ENCODE peak calls at places on chromosomes 5 and 9, in seven cellular contexts. One of them, this sample, is unnamed.

GRCh38 chr9:88540364-88540763 is 5.4 kb downstream of the NXNL2 start:
- DNase-seq in CD8-positive, alpha-beta T cell: no peak
- DNase-seq in HCT116: no peak
- DNase-seq in esophagus squamous epithelium: no peak
- DNase-seq in progenitor cell of endocrine pancreas: no peak
- DNase-seq in dorsolateral prefrontal cortex: no peak
- DNase-seq in Calu3: no peak
- DNase-seq in this sample: no peak

GRCh38 chr5:178104492-178104891 is 8.8 kb upstream of the N4BP3 start:
- DNase-seq in CD8-positive, alpha-beta T cell: no peak
- DNase-seq in HCT116: no peak
- DNase-seq in esophagus squamous epithelium: no peak
- DNase-seq in progenitor cell of endocrine pancreas: no peak
- DNase-seq in dorsolateral prefrontal cortex: no peak
- DNase-seq in Calu3: peak; percentile 72
- DNase-seq in this sample: no peak

GRCh38 chr5:40681351-40682311 is 1.9 kb downstream of the PTGER4 start:
- DNase-seq in CD8-positive, alpha-beta T cell: no peak
- DNase-seq in HCT116: no peak
- DNase-seq in esophagus squamous epithelium: peak; percentile 17
- DNase-seq in progenitor cell of endocrine pancreas: no peak
- DNase-seq in dorsolateral prefrontal cortex: no peak
- DNase-seq in Calu3: peak; percentile 36
- DNase-seq in this sample: peak; percentile 55

GRCh38 chr5:143390941-143391340 is 12.5 kb downstream of the NR3C1 start:
- DNase-seq in CD8-positive, alpha-beta T cell: no peak
- DNase-seq in HCT116: no peak
- DNase-seq in esophagus squamous epithelium: no peak
- DNase-seq in progenitor cell of endocrine pancreas: no peak
- DNase-seq in dorsolateral prefrontal cortex: no peak
- DNase-seq in Calu3: no peak
- DNase-seq in this sample: no peak

GRCh38 chr9:133226219-133227171 is 17.4 kb upstream of the OBP2B start:
- DNase-seq in CD8-positive, alpha-beta T cell: no peak
- DNase-seq in HCT116: no peak
- DNase-seq in esophagus squamous epithelium: no peak
- DNase-seq in progenitor cell of endocrine pancreas: no peak
- DNase-seq in dorsolateral prefrontal cortex: no peak
- DNase-seq in Calu3: no peak
- DNase-seq in this sample: no peak

GRCh38 chr9:15642369-15642962 is 89.6 kb downstream of the CCDC171 start:
- DNase-seq in CD8-positive, alpha-beta T cell: no peak
- DNase-seq in HCT116: peak; percentile 43
- DNase-seq in esophagus squamous epithelium: no peak
- DNase-seq in progenitor cell of endocrine pancreas: no peak
- DNase-seq in dorsolateral prefrontal cortex: no peak
- DNase-seq in Calu3: no peak
- DNase-seq in this sample: no peak

GRCh38 chr9:268616-269015 is 54.0 kb downstream of the DOCK8 start:
- DNase-seq in CD8-positive, alpha-beta T cell: no peak
- DNase-seq in HCT116: no peak
- DNase-seq in esophagus squamous epithelium: no peak
- DNase-seq in progenitor cell of endocrine pancreas: no peak
- DNase-seq in dorsolateral prefrontal cortex: no peak
- DNase-seq in Calu3: no peak
- DNase-seq in this sample: no peak

GRCh38 chr5:33369470-33370134 is 71.2 kb upstream of the TARS1 start:
- DNase-seq in CD8-positive, alpha-beta T cell: no peak
- DNase-seq in HCT116: no peak
- DNase-seq in esophagus squamous epithelium: no peak
- DNase-seq in progenitor cell of endocrine pancreas: no peak
- DNase-seq in dorsolateral prefrontal cortex: no peak
- DNase-seq in Calu3: no peak
- DNase-seq in this sample: no peak

GRCh38 chr5:177320879-177321278 is 9.2 kb upstream of the MXD3 start:
- DNase-seq in CD8-positive, alpha-beta T cell: no peak
- DNase-seq in HCT116: no peak
- DNase-seq in esophagus squamous epithelium: no peak
- DNase-seq in progenitor cell of endocrine pancreas: no peak
- DNase-seq in dorsolateral prefrontal cortex: no peak
- DNase-seq in Calu3: no peak
- DNase-seq in this sample: no peak

GRCh38 chr9:132833451-132834130 is 44.5 kb downstream of the AK8 start:
- DNase-seq in CD8-positive, alpha-beta T cell: no peak
- DNase-seq in HCT116: no peak
- DNase-seq in esophagus squamous epithelium: no peak
- DNase-seq in progenitor cell of endocrine pancreas: no peak
- DNase-seq in dorsolateral prefrontal cortex: no peak
- DNase-seq in Calu3: no peak
- DNase-seq in this sample: no peak

GRCh38 chr9:135586601-135587109 is 25.1 kb downstream of the PAEP start:
- DNase-seq in CD8-positive, alpha-beta T cell: no peak
- DNase-seq in HCT116: no peak
- DNase-seq in esophagus squamous epithelium: no peak
- DNase-seq in progenitor cell of endocrine pancreas: no peak
- DNase-seq in dorsolateral prefrontal cortex: no peak
- DNase-seq in Calu3: no peak
- DNase-seq in this sample: no peak

GRCh38 chr9:21811914-21812313 is 9.5 kb downstream of the MTAP start:
- DNase-seq in CD8-positive, alpha-beta T cell: no peak
- DNase-seq in HCT116: no peak
- DNase-seq in esophagus squamous epithelium: no peak
- DNase-seq in progenitor cell of endocrine pancreas: no peak
- DNase-seq in dorsolateral prefrontal cortex: no peak
- DNase-seq in Calu3: no peak
- DNase-seq in this sample: no peak

DNA sequence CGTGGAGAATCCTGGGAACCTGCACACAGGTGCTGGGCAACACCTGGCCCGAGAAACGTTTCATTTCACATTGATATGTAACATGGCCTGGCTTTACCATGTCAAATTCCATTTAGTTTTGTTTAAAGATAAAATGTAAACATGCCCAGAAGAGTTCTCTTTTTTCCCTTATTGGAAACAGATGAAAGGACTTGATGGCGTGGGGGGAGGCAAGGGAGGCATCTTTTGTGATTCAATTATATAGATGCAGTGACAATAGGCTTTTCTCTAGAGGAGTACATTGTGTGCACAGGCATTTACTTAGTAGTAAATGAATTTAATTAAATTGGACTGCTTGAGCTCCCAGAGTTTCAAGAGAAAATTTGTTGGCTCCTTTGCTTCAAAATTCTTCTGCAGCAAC is 254.2 kb upstream of the NFIL3 start:
- DNase-seq in CD8-positive, alpha-beta T cell: no peak
- DNase-seq in HCT116: no peak
- DNase-seq in esophagus squamous epithelium: no peak
- DNase-seq in progenitor cell of endocrine pancreas: no peak
- DNase-seq in dorsolateral prefrontal cortex: no peak
- DNase-seq in Calu3: no peak
- DNase-seq in this sample: no peak
- TF ChIP-seq CTCF in CD8-positive, alpha-beta T cell: no peak
- TF ChIP-seq CTCF in HCT116: no peak
- TF ChIP-seq CTCF in esophagus squamous epithelium: no peak
- TF ChIP-seq CTCF in progenitor cell of endocrine pancreas: no peak
- TF ChIP-seq CTCF in dorsolateral prefrontal cortex: no peak
- TF ChIP-seq CTCF in Calu3: no peak
- TF ChIP-seq CTCF in this sample: no peak

GRCh38 chr5:97726106-97726505 is 543.1 kb upstream of the RIOK2 start:
- DNase-seq in CD8-positive, alpha-beta T cell: no peak
- DNase-seq in HCT116: no peak
- DNase-seq in esophagus squamous epithelium: no peak
- DNase-seq in progenitor cell of endocrine pancreas: no peak
- DNase-seq in dorsolateral prefrontal cortex: no peak
- DNase-seq in Calu3: no peak
- DNase-seq in this sample: no peak
- TF ChIP-seq CTCF in CD8-positive, alpha-beta T cell: no peak
- TF ChIP-seq CTCF in HCT116: no peak
- TF ChIP-seq CTCF in esophagus squamous epithelium: no peak
- TF ChIP-seq CTCF in progenitor cell of endocrine pancreas: peak; percentile 23
- TF ChIP-seq CTCF in dorsolateral prefrontal cortex: no peak
- TF ChIP-seq CTCF in Calu3: no peak
- TF ChIP-seq CTCF in this sample: no peak

DNA sequence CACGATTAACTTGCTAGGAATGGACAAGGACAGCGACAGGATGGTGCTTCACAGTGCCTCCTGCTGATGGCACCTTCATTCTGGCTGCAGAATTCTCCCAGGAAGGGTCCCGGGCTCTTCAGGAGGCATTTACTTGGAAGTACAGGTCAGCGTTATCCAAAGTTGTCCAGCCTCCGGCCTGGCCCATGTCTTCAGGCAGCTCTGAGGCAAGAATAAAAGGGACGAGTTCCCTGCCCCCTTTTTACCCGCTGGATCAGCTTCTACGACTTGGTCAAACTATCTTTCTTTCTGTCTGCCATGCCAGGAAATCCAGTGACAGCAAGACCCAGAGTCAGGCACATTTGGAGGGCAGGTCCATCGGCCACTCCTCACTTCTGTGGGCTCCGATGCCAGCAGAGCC is 23.4 kb upstream of the GABBR2 start:
- DNase-seq in CD8-positive, alpha-beta T cell: no peak
- DNase-seq in HCT116: no peak
- DNase-seq in esophagus squamous epithelium: no peak
- DNase-seq in progenitor cell of endocrine pancreas: no peak
- DNase-seq in dorsolateral prefrontal cortex: no peak
- DNase-seq in Calu3: no peak
- DNase-seq in this sample: no peak
- TF ChIP-seq CTCF in CD8-positive, alpha-beta T cell: no peak
- TF ChIP-seq CTCF in HCT116: no peak
- TF ChIP-seq CTCF in esophagus squamous epithelium: no peak
- TF ChIP-seq CTCF in progenitor cell of endocrine pancreas: no peak
- TF ChIP-seq CTCF in dorsolateral prefrontal cortex: no peak
- TF ChIP-seq CTCF in Calu3: no peak
- TF ChIP-seq CTCF in this sample: no peak

GRCh38 chr5:78224358-78224757 is 70.1 kb downstream of the AP3B1 start:
- DNase-seq in CD8-positive, alpha-beta T cell: no peak
- DNase-seq in HCT116: no peak
- DNase-seq in esophagus squamous epithelium: no peak
- DNase-seq in progenitor cell of endocrine pancreas: no peak
- DNase-seq in dorsolateral prefrontal cortex: no peak
- DNase-seq in Calu3: no peak
- DNase-seq in this sample: no peak

GRCh38 chr5:78221467-78221866 is 73.0 kb downstream of the AP3B1 start:
- DNase-seq in CD8-positive, alpha-beta T cell: no peak
- DNase-seq in HCT116: no peak
- DNase-seq in esophagus squamous epithelium: no peak
- DNase-seq in progenitor cell of endocrine pancreas: no peak
- DNase-seq in dorsolateral prefrontal cortex: no peak
- DNase-seq in Calu3: no peak
- DNase-seq in this sample: no peak

DNA sequence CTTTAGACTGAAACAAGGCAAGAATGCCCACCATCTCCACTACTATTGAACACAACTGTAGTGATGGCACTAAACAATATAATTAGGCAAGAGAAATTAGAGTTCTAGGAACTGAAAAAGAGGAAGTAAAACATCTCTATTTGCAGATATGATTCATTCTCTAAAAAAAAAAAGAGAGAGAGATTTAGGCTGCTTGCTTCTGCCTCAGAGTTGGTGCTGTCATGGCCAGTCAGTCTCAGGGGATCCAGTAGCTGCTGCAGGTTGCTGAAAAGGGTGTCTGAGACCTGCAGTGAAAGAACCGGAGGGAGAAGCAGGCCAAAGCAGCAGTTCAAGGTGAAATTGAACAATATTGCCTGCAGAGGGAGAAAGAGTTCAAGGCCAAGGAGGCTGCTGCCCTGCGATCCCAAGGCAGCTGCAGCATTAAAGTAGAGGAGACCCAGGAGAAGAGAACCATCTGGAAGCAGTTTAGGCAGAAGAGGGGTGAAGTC is 72.5 kb downstream of the AP3B1 start:
- DNase-seq in CD8-positive, alpha-beta T cell: no peak
- DNase-seq in HCT116: no peak
- DNase-seq in esophagus squamous epithelium: no peak
- DNase-seq in progenitor cell of endocrine pancreas: no peak
- DNase-seq in dorsolateral prefrontal cortex: no peak
- DNase-seq in Calu3: peak; percentile 30
- DNase-seq in this sample: peak; percentile 47
- TF ChIP-seq CTCF in CD8-positive, alpha-beta T cell: no peak
- TF ChIP-seq CTCF in HCT116: no peak
- TF ChIP-seq CTCF in esophagus squamous epithelium: no peak
- TF ChIP-seq CTCF in progenitor cell of endocrine pancreas: no peak
- TF ChIP-seq CTCF in dorsolateral prefrontal cortex: no peak
- TF ChIP-seq CTCF in Calu3: peak; percentile 51
- TF ChIP-seq CTCF in this sample: no peak

DNA sequence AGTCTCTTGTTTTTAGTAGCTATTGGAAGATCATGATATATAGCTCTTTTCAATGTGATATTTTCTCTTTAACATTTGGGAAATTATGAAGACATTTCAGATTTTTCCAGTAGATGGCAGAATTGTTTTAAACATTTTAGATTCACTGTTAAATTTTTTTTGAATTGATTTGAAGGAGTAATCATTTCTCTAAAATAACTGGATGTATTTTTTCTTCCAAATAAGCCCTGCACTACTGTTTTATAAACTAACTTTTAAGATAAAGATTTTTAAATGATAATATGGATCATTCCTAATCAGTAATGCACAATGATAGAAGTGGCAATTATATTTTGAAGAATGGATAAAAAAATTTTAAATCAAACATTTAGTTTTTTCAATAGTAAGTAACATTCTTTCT is 14.2 kb downstream of the NDUFAF2 start:
- DNase-seq in CD8-positive, alpha-beta T cell: no peak
- DNase-seq in HCT116: peak; percentile 21
- DNase-seq in esophagus squamous epithelium: no peak
- DNase-seq in progenitor cell of endocrine pancreas: no peak
- DNase-seq in dorsolateral prefrontal cortex: no peak
- DNase-seq in Calu3: no peak
- DNase-seq in this sample: no peak
- TF ChIP-seq CTCF in CD8-positive, alpha-beta T cell: peak; percentile 61
- TF ChIP-seq CTCF in HCT116: peak; percentile 24
- TF ChIP-seq CTCF in esophagus squamous epithelium: no peak
- TF ChIP-seq CTCF in progenitor cell of endocrine pancreas: peak; percentile 45
- TF ChIP-seq CTCF in dorsolateral prefrontal cortex: peak; percentile 57
- TF ChIP-seq CTCF in Calu3: no peak
- TF ChIP-seq CTCF in this sample: no peak

DNA sequence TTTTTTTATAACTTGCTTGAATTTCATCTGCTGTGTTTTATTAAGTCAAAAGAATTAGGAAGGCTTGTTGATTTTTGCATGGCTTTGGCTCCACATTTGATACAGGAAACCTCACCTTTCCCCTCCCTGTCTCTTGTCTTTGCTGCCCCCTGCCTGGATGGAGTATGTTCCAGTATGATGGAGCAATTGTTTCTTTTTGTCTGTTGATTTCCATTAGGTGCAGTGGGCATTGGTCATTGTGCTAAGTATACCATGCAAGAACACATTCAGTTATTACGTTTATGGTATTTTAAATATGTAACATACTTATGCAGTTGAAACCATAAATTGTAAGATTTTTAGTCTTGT is 19.6 kb downstream of the TJP2 start:
- DNase-seq in CD8-positive, alpha-beta T cell: no peak
- DNase-seq in HCT116: no peak
- DNase-seq in esophagus squamous epithelium: no peak
- DNase-seq in progenitor cell of endocrine pancreas: no peak
- DNase-seq in dorsolateral prefrontal cortex: no peak
- DNase-seq in Calu3: no peak
- DNase-seq in this sample: no peak
- TF ChIP-seq CTCF in CD8-positive, alpha-beta T cell: no peak
- TF ChIP-seq CTCF in HCT116: peak; percentile 2
- TF ChIP-seq CTCF in esophagus squamous epithelium: no peak
- TF ChIP-seq CTCF in progenitor cell of endocrine pancreas: no peak
- TF ChIP-seq CTCF in dorsolateral prefrontal cortex: no peak
- TF ChIP-seq CTCF in Calu3: no peak
- TF ChIP-seq CTCF in this sample: no peak

This sample was measured in activated B cell treated with CpG ODN at 0.5 μM for 24 hours.